ENCODE peak calls at places on chromosomes 5 and 9, in seven cellular contexts. B is brain microvascular endothelial cell, A is EL, D is C1 segment of cervical spinal cord, E is ACHN, L is cardiac fibroblast, O is anterior cingulate cortex. Z is an unnamed sample.

GRCh38 chr5:143001764-143002351 is 231.7 kb downstream of the ARHGAP26 start:
- DNase-seq in B (peak), A (peak), D (no peak), E (peak), L (peak), O (no peak), Z (no peak)

GRCh38 chr5:5980601-5981000 is 397.7 kb downstream of the MED10 start:
- DNase-seq in B (no peak), A (no peak), D (no peak), E (no peak), L (no peak), O (no peak), Z (no peak)

GRCh38 chr9:137130176-137130755 is 8.7 kb upstream of the GRIN1 start:
- DNase-seq in B (no peak), A (peak), D (no peak), E (peak), L (peak), O (no peak), Z (no peak)

GRCh38 chr9:86614871-86615849 is 260.9 kb upstream of the TUT7 start:
- DNase-seq in B (peak), A (peak), D (no peak), E (peak), L (peak), O (no peak), Z (no peak)

GRCh38 chr5:173258466-173258865 is 23.5 kb upstream of the NKX2-5 start:
- DNase-seq in B (no peak), A (no peak), D (no peak), E (no peak), L (no peak), O (no peak), Z (no peak)

GRCh38 chr9:21968331-21969010 is 25.7 kb downstream of the CDKN2A start:
- DNase-seq in B (no peak), A (no peak), D (no peak), E (no peak), L (peak), O (no peak), Z (no peak)

GRCh38 chr5:172593306-172593705 is 47.8 kb upstream of the NEURL1B start:
- DNase-seq in B (no peak), A (no peak), D (no peak), E (no peak), L (no peak), O (no peak), Z (no peak)

GRCh38 chr9:97981828-97982164 is 1.3 kb upstream of the ANP32B start:
- DNase-seq in B (no peak), A (no peak), D (no peak), E (no peak), L (no peak), O (no peak), Z (no peak)

GRCh38 chr5:139660105-139660915 is 12.2 kb downstream of the CXXC5 start:
- DNase-seq in B (no peak), A (peak), D (peak), E (peak), L (peak), O (peak), Z (no peak)

GRCh38 chr5:7869474-7870136 is 657 bp downstream of the MTRR start:
- DNase-seq in B (no peak), A (peak), D (no peak), E (peak), L (peak), O (no peak), Z (no peak)

GRCh38 chr9:77085416-77085815 is 66.0 kb downstream of the FOXB2 start:
- DNase-seq in B (no peak), A (peak), D (no peak), E (no peak), L (no peak), O (no peak), Z (no peak)

GRCh38 chr5:62199792-62200716 is 106.0 kb upstream of the KIF2A start:
- DNase-seq in B (no peak), A (no peak), D (no peak), E (no peak), L (no peak), O (no peak), Z (no peak)

GRCh38 chr9:89078860-89079259 is 87.6 kb downstream of the S1PR3 start:
- DNase-seq in B (peak), A (peak), D (no peak), E (no peak), L (peak), O (no peak), Z (no peak)

GRCh38 chr9:126147186-126147585 is 179.4 kb upstream of the MVB12B start:
- DNase-seq in B (no peak), A (no peak), D (no peak), E (no peak), L (no peak), O (no peak), Z (no peak)

GRCh38 chr5:132426525-132427138 is 57.1 kb downstream of the SLC22A5 start:
- DNase-seq in B (peak), A (peak), D (no peak), E (peak), L (peak), O (no peak), Z (no peak)

GRCh38 chr9:98665511-98665910 is 43.2 kb downstream of the GABBR2 start:
- DNase-seq in B (no peak), A (no peak), D (no peak), E (no peak), L (no peak), O (no peak), Z (no peak)

GRCh38 chr5:153372433-153373167 is 117.9 kb upstream of the GRIA1 start:
- DNase-seq in B (no peak), A (no peak), D (no peak), E (no peak), L (no peak), O (no peak), Z (no peak)

GRCh38 chr5:100517301-100517974 is 17.7 kb upstream of the FAM174A start:
- DNase-seq in B (no peak), A (no peak), D (no peak), E (no peak), L (no peak), O (no peak), Z (no peak)

GRCh38 chr9:38432922-38433510 is 8.8 kb upstream of the IGFBPL1 start:
- DNase-seq in B (no peak), A (peak), D (no peak), E (peak), L (peak), O (no peak), Z (no peak)

GRCh38 chr9:133691659-133692363 is 46.3 kb downstream of the SARDH start:
- DNase-seq in B (peak), A (peak), D (no peak), E (no peak), L (no peak), O (no peak), Z (no peak)

GRCh38 chr9:32394381-32395049 is 10.1 kb downstream of the ACO1 start:
- DNase-seq in B (no peak), A (peak), D (no peak), E (peak), L (peak), O (no peak), Z (no peak)

GRCh38 chr5:122311888-122312669 is at the start of gene SNCAIP:
- DNase-seq in B (no peak), A (peak), D (peak), E (peak), L (peak), O (no peak), Z (peak)